ENCODE peak calls at places on chromosomes 13 and 19, in six cellular contexts. X is IMR-90, C is fibroblast of villous mesenchyme, J is omental fat pad, Z is brain microvascular endothelial cell, S is psoas muscle. O is an unnamed sample.

GRCh38 chr19:39842693-39843435 is 3.3 kb downstream of the FBL start:
- DNase-seq in J (no peak), Z (no peak), X (no peak), S (no peak), C (no peak), O (no peak)

GRCh38 chr19:45200614-45201013 is 22.0 kb downstream of the BLOC1S3 start:
- DNase-seq in Z (peak; percentile 69), C (peak; percentile 61), X (peak; percentile 57), S (no peak), J (no peak), O (peak; percentile 60)

GRCh38 chr19:5083547-5083965 is 114.6 kb downstream of the KDM4B start:
- DNase-seq in X (no peak), C (peak; percentile 79), J (no peak), Z (peak; percentile 27), S (peak; percentile 50), O (no peak)

GRCh38 chr13:21242236-21242635 is 65.8 kb downstream of the MRPL57 start:
- DNase-seq in C (no peak), X (no peak), S (no peak), J (no peak), Z (no peak), O (no peak)

GRCh38 chr13:30303269-30303668 is 4.1 kb downstream of the KATNAL1 start:
- DNase-seq in X (no peak), J (no peak), C (no peak), Z (no peak), S (no peak), O (no peak)

GRCh38 chr19:32526895-32527294 is 54.1 kb upstream of the PDCD5 start:
- DNase-seq in S (no peak), X (no peak), Z (no peak), J (no peak), C (no peak), O (no peak)

GRCh38 chr19:35641515-35642151 is at the start of gene ETV2:
- DNase-seq in S (no peak), Z (peak; percentile 40), C (peak; percentile 57), X (peak; percentile 42), J (no peak), O (no peak)

GRCh38 chr19:55253842-55254624 is 4.8 kb downstream of the PPP6R1 start:
- DNase-seq in X (no peak), J (no peak), C (no peak), Z (no peak), S (peak; percentile 50), O (no peak)

GRCh38 chr19:5993516-5994406 is 15.8 kb upstream of the RANBP3 start:
- DNase-seq in S (no peak), X (no peak), J (no peak), C (no peak), Z (peak; percentile 27), O (no peak)

GRCh38 chr13:25783480-25784081 is 268.2 kb downstream of the SHISA2 start:
- DNase-seq in S (no peak), Z (no peak), X (no peak), C (no peak), J (no peak), O (no peak)

GRCh38 chr13:41561179-41561578 is 103.8 kb downstream of the RGCC start:
- DNase-seq in S (no peak), J (no peak), X (peak; percentile 43), C (peak; percentile 41), Z (no peak), O (no peak)

GRCh38 chr13:36706755-36707154 is 32.9 kb downstream of the SERTM1 start:
- DNase-seq in S (no peak), C (no peak), Z (peak; percentile 74), X (peak; percentile 67), J (no peak), O (no peak)

GRCh38 chr19:45781282-45782161 is 768 bp downstream of the DMPK start:
- DNase-seq in X (no peak), Z (no peak), J (no peak), S (peak; percentile 94), C (no peak), O (peak; percentile 73)

GRCh38 chr19:15463865-15464371 is 426 bp downstream of the RASAL3 start:
- DNase-seq in C (no peak), J (no peak), X (no peak), Z (no peak), S (peak; percentile 54), O (no peak)

GRCh38 chr13:35818577-35819165 is 312.5 kb downstream of the DCLK1 start:
- DNase-seq in X (peak; percentile 60), J (no peak), C (peak; percentile 48), S (no peak), Z (no peak), O (peak; percentile 49)

GRCh38 chr13:71644579-71644978 is 222.4 kb downstream of the DACH1 start:
- DNase-seq in C (no peak), S (no peak), J (no peak), Z (no peak), X (no peak), O (no peak)

GRCh38 chr13:20090349-20090748 is 70.5 kb downstream of the GJA3 start:
- DNase-seq in J (no peak), C (no peak), Z (no peak), X (no peak), S (no peak), O (no peak)

GRCh38 chr19:18756896-18757295 is 34.2 kb downstream of the COMP start:
- DNase-seq in J (no peak), C (no peak), X (no peak), S (no peak), Z (no peak), O (peak; percentile 93)

GRCh38 chr13:75870397-75870801 is 234.3 kb downstream of the LMO7 start:
- DNase-seq in C (peak; percentile 38), J (no peak), Z (no peak), X (peak; percentile 20), S (no peak), O (peak; percentile 26)

GRCh38 chr19:1274081-1274851 is 1.1 kb upstream of the FAM174C start:
- DNase-seq in C (no peak), S (peak; percentile 65), Z (no peak), X (no peak), J (no peak), O (no peak)

GRCh38 chr13:63189712-63190111 is 1774.1 kb upstream of the PCDH20 start:
- DNase-seq in S (no peak), J (no peak), C (no peak), Z (no peak), X (no peak), O (no peak)

GRCh38 chr19:35756373-35757230 is at the start of gene HSPB6:
- DNase-seq in S (peak; percentile 92), C (peak; percentile 56), Z (peak; percentile 29), J (no peak), X (peak; percentile 72), O (no peak)

GRCh38 chr19:8161135-8161646 is 11.8 kb upstream of the FBN3 start:
- DNase-seq in C (no peak), X (no peak), Z (peak; percentile 12), S (no peak), J (no peak), O (no peak)
- TF ChIP-seq CTCF in C (no peak), X (no peak), Z (no peak), S (no peak), J (no peak), O (no peak)

DNA sequence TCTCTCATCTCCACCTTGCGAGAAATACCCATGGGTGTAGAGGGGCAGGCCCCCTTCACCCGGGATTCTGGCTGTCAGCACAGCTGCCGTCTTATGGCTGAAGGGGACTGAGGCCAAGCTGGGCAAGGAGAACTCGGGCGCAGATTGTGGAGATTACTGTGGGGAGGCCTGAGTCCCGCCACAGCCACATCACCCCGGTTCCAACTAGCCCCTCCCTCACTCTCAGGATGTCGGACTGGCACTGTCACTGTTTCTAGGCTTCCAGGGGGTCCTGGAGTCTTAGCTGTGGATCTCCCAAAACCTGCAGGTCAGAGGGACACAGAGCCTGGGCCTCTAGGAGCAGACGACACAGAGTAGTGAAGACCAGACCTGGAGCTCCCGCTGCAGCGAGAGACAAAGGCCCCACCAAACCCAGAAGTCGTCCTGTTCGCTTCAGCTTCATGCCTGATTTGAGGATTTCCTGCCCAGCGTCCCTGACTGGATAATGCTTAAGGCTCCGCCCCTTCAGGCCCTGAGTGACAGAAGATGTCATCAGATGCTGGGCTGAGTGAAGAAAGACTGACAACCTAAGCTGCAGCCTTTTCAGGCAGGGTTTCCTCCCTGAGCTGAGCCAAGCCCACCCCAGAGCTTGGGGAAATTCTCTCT is 55.8 kb downstream of the ZNF93 start:
- DNase-seq in Z (no peak), X (no peak), S (no peak), J (no peak), C (no peak), O (no peak)
- TF ChIP-seq CTCF in Z (no peak), X (no peak), S (no peak), J (no peak), C (no peak), O (no peak)

GRCh38 chr13:80870186-80870585 is 529.3 kb upstream of the SPRY2 start:
- DNase-seq in X (no peak), J (no peak), S (no peak), Z (no peak), C (no peak), O (peak; percentile 76)
- TF ChIP-seq CTCF in X (no peak), J (no peak), S (no peak), Z (no peak), C (no peak), O (no peak)

DNA sequence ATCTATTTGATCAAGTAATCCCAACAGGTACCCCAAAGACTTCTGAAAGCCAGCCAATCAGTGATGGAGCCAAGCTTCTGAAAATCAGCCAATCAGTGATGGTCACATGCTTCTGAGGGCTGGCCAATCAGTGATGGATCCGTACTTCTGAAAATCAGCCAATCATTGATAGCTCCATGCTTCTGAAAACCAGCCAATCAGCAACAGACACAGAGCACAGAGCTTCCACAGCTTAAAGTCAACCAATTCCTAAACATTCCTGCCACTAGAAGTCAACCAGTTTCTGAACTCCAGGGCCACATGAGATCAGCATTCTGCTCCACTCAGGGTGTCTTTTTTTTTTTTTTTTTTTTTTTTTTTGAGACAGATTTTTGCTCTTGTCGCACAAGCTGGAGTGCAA is 8.2 kb upstream of the HSD17B14 start:
- DNase-seq in X (peak; percentile 68), S (no peak), J (no peak), Z (no peak), C (peak; percentile 71), O (peak; percentile 49)
- TF ChIP-seq CTCF in X (peak; percentile 41), S (no peak), J (no peak), Z (no peak), C (peak; percentile 28), O (peak; percentile 6)

DNA sequence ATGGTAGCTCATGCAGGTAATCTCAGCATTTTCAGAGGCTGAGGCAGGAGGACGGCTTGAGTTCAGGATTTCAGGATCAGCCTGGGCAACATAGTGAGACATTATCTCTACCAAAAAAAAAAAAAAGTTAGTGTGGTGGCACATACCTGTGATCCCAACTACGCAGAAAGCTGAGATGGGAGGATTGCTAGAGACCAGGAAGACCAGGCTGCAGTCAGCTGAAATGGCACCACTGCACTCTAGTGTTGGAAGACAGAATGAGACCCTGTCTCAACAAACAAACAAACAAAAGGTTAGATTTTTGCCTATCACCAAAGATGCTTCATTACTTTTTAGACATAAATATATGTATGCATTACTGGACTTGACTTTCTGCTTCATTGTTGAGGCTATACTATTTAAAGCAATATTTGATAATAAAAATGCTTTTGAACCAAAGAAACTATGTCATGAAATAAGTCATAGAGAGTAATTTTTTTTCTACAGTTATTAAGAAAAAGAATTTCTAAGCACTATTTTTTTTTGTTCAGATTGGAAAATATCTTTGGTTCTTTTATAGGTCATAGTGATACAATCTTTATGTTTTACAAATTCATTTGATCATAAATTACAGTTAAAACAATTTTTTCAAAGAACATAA is 1180.1 kb upstream of the ATXN8OS start:
- DNase-seq in S (no peak), Z (no peak), X (no peak), J (no peak), C (no peak), O (peak; percentile 60)
- TF ChIP-seq CTCF in S (no peak), Z (peak; percentile 70), X (no peak), J (no peak), C (no peak), O (peak; percentile 87)

GRCh38 chr19:49799798-49800376 is 13.2 kb downstream of the FUZ start:
- DNase-seq in J (no peak), S (no peak), Z (no peak), C (no peak), X (no peak), O (no peak)
- TF ChIP-seq CTCF in J (no peak), S (no peak), Z (peak; percentile 39), C (peak; percentile 6), X (peak; percentile 11), O (no peak)

O was measured in epithelial cell of esophagus.